ENCODE peak calls at places on chromosomes 4 and X, in six cellular contexts. H is mesendoderm; Z is BE2C; V is GM23338; B is CD8-positive, alpha-beta memory T cell; W is naive thymus-derived CD4-positive, alpha-beta T cell. D is an unnamed sample.
A peak's percentile ranks its signal among the peaks of the same experiment; 100 is the strongest.

GRCh38 chr4:102823897-102824296 is 3.5 kb downstream of the UBE2D3 start:
- DNase-seq in H (no peak), V (no peak), W (no peak), B (no peak), Z (no peak), D (no peak)

GRCh38 chrX:17631647-17632046 is 105.6 kb upstream of the SCML1 start:
- DNase-seq in Z (no peak), B (no peak), H (no peak), V (no peak), W (no peak), D (no peak)

GRCh38 chr4:4574792-4575191 is 32.9 kb upstream of the STX18 start:
- DNase-seq in W (peak; percentile 44), H (peak; percentile 80), Z (peak; percentile 35), V (peak; percentile 23), B (peak; percentile 59), D (no peak)

GRCh38 chrX:15738686-15739016 is 581 bp downstream of the CA5B start:
- DNase-seq in V (no peak), H (no peak), B (peak; percentile 57), Z (no peak), W (no peak), D (no peak)

GRCh38 chr4:52407545-52407944 is 251.6 kb downstream of the USP46 start:
- DNase-seq in H (peak; percentile 82), Z (no peak), B (no peak), W (no peak), V (no peak), D (no peak)

GRCh38 chr4:107794001-107794400 is 30.7 kb upstream of the SGMS2 start:
- DNase-seq in Z (no peak), V (peak; percentile 6), B (no peak), W (no peak), H (peak; percentile 3), D (no peak)

GRCh38 chr4:114613579-114613978 is 15.0 kb downstream of the UGT8 start:
- DNase-seq in V (peak; percentile 21), W (no peak), B (no peak), H (peak; percentile 86), Z (no peak), D (no peak)

GRCh38 chrX:109624641-109625311 is at the start of gene KCNE5:
- DNase-seq in H (peak; percentile 73), V (peak; percentile 73), Z (no peak), B (no peak), W (no peak), D (no peak)

GRCh38 chrX:3520987-3521875 is 174.8 kb upstream of the MXRA5 start:
- DNase-seq in Z (no peak), B (no peak), W (no peak), H (no peak), V (no peak), D (no peak)

GRCh38 chr4:20813698-20814097 is 113.4 kb downstream of the PACRGL start:
- DNase-seq in H (no peak), V (no peak), B (no peak), W (no peak), Z (no peak), D (no peak)

GRCh38 chrX:10756365-10756915 is 136.1 kb upstream of the MID1 start:
- DNase-seq in V (peak; percentile 19), Z (no peak), B (no peak), H (peak; percentile 83), W (no peak), D (no peak)

GRCh38 chrX:103904301-103904700 is 58.1 kb upstream of the TMSB15B start:
- DNase-seq in B (no peak), V (no peak), H (no peak), W (no peak), Z (no peak), D (no peak)
- H3K27me3 ChIP-seq in B (no peaks in the 10 kb centered on the region), V (no peaks in the 10 kb centered on the region), H (no peaks in the 10 kb centered on the region), W (no peaks in the 10 kb centered on the region), Z (no peaks in the 10 kb centered on the region), D (no peaks in the 10 kb centered on the region)

DNA sequence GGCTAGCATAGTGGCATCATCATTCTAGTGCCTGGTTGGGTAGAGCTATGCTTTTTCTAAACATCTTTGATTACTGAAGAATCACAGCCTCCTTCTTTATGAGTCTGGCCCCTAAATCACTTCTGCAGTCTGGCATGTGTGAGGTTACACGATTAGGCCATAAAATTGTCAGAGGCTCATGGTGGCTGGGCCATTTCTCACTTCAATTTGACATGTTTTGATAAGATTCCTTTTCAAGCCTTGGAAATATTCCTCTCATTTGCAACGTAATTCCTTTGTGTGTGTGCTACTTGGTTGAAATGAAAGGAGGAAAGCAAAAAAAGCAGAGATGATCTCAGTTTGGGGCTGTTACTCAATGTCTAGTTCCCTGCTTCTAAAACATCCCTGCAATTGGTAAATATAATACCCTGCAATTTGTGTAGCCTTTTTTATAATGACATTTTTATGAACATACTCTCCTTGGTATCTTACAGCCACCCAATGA is 6.2 kb downstream of the CCKAR start:
- DNase-seq in H (no peak), W (no peak), B (no peak), Z (no peak), V (no peak), D (no peak)
- H3K4me3 ChIP-seq in H (no peak overlapping the region), W (no peak overlapping the region), B (no peak overlapping the region), Z (no peak overlapping the region), V (no peak overlapping the region), D (no peak overlapping the region)

GRCh38 chr4:131046821-131047220 is 1950.9 kb downstream of the C4orf33 start:
- DNase-seq in W (no peak), V (no peak), Z (no peak), H (no peak), B (no peak), D (no peak)

GRCh38 chr4:131054489-131055019 is 1958.6 kb downstream of the C4orf33 start:
- DNase-seq in H (peak; percentile 4), V (peak; percentile 59), B (no peak), Z (no peak), W (no peak), D (no peak)

DNA sequence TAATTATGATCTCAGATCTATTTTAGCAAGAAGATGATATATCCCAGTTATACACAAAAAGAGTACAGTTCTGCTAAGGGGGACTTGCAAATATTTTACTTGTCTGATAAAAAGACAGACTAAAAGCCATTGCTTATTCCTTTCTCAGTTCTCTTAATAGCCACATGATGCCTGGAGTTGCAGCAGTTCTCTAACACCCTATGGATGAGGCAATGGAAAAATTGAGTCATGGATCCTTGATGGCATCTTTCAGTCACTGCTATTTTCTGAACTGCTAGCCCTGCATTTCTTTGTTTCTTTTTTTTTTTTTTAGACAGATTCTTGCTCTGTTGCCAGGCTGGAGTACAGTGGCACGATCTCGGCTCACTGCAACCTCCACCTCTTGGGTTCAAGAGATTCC is 1956.7 kb downstream of the C4orf33 start:
- DNase-seq in Z (no peak), H (peak; percentile 26), B (no peak), V (no peak), W (no peak), D (no peak)
- H3K27me3 ChIP-seq in Z (no peaks in the 10 kb centered on the region), H (no peaks in the 10 kb centered on the region), B (no peaks in the 10 kb centered on the region), V (no peaks in the 10 kb centered on the region), W (no peaks in the 10 kb centered on the region), D (no peaks in the 10 kb centered on the region)

GRCh38 chrX:65924938-65925507 is 114.9 kb downstream of the VSIG4 start:
- DNase-seq in Z (no peak), W (no peak), B (no peak), V (no peak), H (no peak), D (no peak)

GRCh38 chrX:65928522-65928921 is 111.4 kb downstream of the VSIG4 start:
- DNase-seq in W (no peak), B (no peak), Z (no peak), H (no peak), V (no peak), D (no peak)

GRCh38 chrX:65925592-65925991 is 114.3 kb downstream of the VSIG4 start:
- DNase-seq in V (no peak), B (no peak), W (no peak), H (no peak), Z (no peak), D (no peak)

GRCh38 chrX:65921363-65921762 is 118.5 kb downstream of the VSIG4 start:
- DNase-seq in W (no peak), B (no peak), H (no peak), V (no peak), Z (no peak), D (no peak)

GRCh38 chrX:65926095-65927019 is 113.5 kb downstream of the VSIG4 start:
- DNase-seq in B (peak; percentile 64), V (no peak), W (peak; percentile 54), Z (no peak), H (no peak), D (no peak)
- H3K4me3 ChIP-seq in B (peak overlapping the region; percentile 25), V (no peak overlapping the region), W (peak overlapping the region; percentile 31), Z (no peak overlapping the region), H (no peak overlapping the region), D (peak overlapping the region; percentile 35)

GRCh38 chr4:41819621-41820020 is 71.1 kb upstream of the PHOX2B start:
- DNase-seq in W (no peak), H (no peak), Z (no peak), V (no peak), B (no peak), D (no peak)

GRCh38 chr4:41820473-41820872 is 71.9 kb upstream of the PHOX2B start:
- DNase-seq in V (no peak), B (no peak), H (no peak), W (no peak), Z (no peak), D (no peak)

GRCh38 chr4:41814565-41814964 is 66.0 kb upstream of the PHOX2B start:
- DNase-seq in H (peak; percentile 70), Z (peak; percentile 18), V (peak; percentile 74), W (no peak), B (no peak), D (no peak)

GRCh38 chr4:41815478-41815877 is 67.0 kb upstream of the PHOX2B start:
- DNase-seq in H (no peak), W (no peak), V (no peak), B (no peak), Z (no peak), D (no peak)
- H3K27me3 ChIP-seq in H (no peaks in the 10 kb centered on the region), W (no peaks in the 10 kb centered on the region), V (no peaks in the 10 kb centered on the region), B (no peaks in the 10 kb centered on the region), Z (no peaks in the 10 kb centered on the region), D (no peaks in the 10 kb centered on the region)

DNA sequence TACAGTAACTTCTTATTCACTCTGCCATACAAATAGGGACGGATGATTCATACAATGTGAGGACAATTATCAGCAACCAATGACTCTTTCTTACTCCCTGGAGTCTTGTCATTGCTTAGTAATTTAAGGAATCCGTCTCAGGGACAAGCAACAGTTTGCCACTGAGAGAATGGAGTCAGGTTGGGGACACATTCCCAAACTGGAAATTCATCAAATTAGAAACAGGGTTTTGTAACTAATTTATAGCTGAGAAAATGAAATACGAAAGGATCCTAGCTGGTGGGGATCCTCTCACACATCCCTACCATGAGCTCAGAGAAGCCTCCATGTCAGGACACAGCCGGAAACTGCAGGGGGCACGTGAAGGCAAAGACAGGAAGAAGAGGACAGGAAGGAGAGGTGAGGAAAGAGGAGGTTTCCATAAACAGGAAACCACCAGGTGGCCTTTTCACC is 50.4 kb upstream of the KDR start:
- DNase-seq in H (peak; percentile 95), Z (no peak), B (no peak), W (no peak), V (peak; percentile 43), D (no peak)
- H3K4me3 ChIP-seq in H (no peak overlapping the region), Z (no peak overlapping the region), B (no peak overlapping the region), W (no peak overlapping the region), V (no peak overlapping the region), D (no peak overlapping the region)

GRCh38 chrX:618761-619450 is 11.7 kb upstream of the SHOX start:
- DNase-seq in W (no peak), V (no peak), Z (no peak), B (no peak), H (no peak), D (no peak)
- H3K27me3 ChIP-seq in W (peaks cover 6% of the 10 kb centered on the region), V (peaks cover 76% of the 10 kb centered on the region), Z (no peaks in the 10 kb centered on the region), B (no peaks in the 10 kb centered on the region), H (peaks cover 45% of the 10 kb centered on the region), D (no peaks in the 10 kb centered on the region)

GRCh38 chrX:103669745-103670144 is 16.8 kb downstream of the MORF4L2 start:
- DNase-seq in Z (no peak), W (no peak), H (peak; percentile 72), B (no peak), V (no peak), D (no peak)
- H3K4me3 ChIP-seq in Z (no peak overlapping the region), W (no peak overlapping the region), H (no peak overlapping the region), B (no peak overlapping the region), V (no peak overlapping the region), D (no peak overlapping the region)